ENCODE peak calls at places on chromosomes 11 and 22, in five cellular contexts. Y is HepG2, V is A549, U is HL-60, O is Panc1. N is an unnamed sample.

GRCh38 chr11:35179466-35180135 is 40.6 kb downstream of the CD44 start:
- DNase-seq in O (no peak), U (no peak), Y (no peak), V (no peak), N (no peak)

GRCh38 chr11:121965330-121965729 is 150.7 kb downstream of the BLID start:
- DNase-seq in Y (no peak), O (no peak), V (peak; percentile 4), U (no peak), N (no peak)

GRCh38 chr11:86511086-86511551 is 136.4 kb downstream of the CCDC81 start:
- DNase-seq in V (peak; percentile 44), O (no peak), Y (no peak), U (no peak), N (no peak)

GRCh38 chr11:36044636-36045035 is 100.8 kb downstream of the LDLRAD3 start:
- DNase-seq in Y (no peak), U (no peak), O (no peak), V (no peak), N (no peak)

GRCh38 chr11:855343-855674 is 12.7 kb downstream of the TSPAN4 start:
- DNase-seq in V (no peak), Y (no peak), O (no peak), U (no peak), N (no peak)

GRCh38 chr11:104152941-104153340 is 11.0 kb downstream of the PDGFD start:
- DNase-seq in V (no peak), Y (no peak), U (no peak), O (no peak), N (no peak)

GRCh38 chr22:46088541-46089311 is 61.6 kb upstream of the PPARA start:
- DNase-seq in U (no peak), V (no peak), O (no peak), Y (no peak), N (no peak)

GRCh38 chr11:126328938-126329643 is 25.2 kb downstream of the DCPS start:
- DNase-seq in U (no peak), O (no peak), V (no peak), Y (no peak), N (no peak)

GRCh38 chr11:64809781-64810241 is 540 bp downstream of the MEN1 start:
- DNase-seq in V (no peak), U (no peak), Y (no peak), O (no peak), N (peak; percentile 81)

GRCh38 chr11:36088234-36088975 is 144.5 kb downstream of the LDLRAD3 start:
- DNase-seq in O (no peak), V (no peak), U (no peak), Y (no peak), N (no peak)

GRCh38 chr11:123238297-123238696 is 43.2 kb upstream of the CLMP start:
- DNase-seq in Y (no peak), V (no peak), O (no peak), U (no peak), N (no peak)

GRCh38 chr22:44205713-44206645 is 25.3 kb downstream of the PARVG start:
- DNase-seq in Y (no peak), O (no peak), V (no peak), U (no peak), N (peak; percentile 11)
- TF ChIP-seq REST in Y (no peak), O (no peak), V (no peak), U (no peak), N (no peak)

DNA sequence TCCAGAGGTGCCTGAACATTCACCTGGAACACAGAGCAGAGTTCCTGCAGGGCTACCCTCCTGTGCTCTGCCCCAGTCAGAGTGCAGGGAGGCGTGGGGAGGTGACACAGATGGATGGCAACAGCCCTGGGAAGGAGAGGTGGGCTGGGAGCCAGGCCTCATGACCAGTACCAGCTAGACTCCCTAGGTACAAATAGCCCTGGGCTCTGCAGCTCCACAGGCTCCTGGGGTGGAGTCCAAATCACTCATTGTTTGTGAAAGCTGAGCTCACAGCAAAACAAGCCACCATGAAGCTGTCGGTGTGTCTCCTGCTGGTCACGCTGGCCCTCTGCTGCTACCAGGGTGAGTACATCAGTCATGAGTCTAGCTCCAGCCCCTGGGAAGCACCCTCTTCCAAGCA is at the start of gene SCGB1D2:
- DNase-seq in V (peak; percentile 50), U (no peak), O (peak; percentile 74), Y (peak; percentile 32), N (peak; percentile 6)
- TF ChIP-seq REST in V (no peak), U (no peak), O (no peak), Y (no peak), N (no peak)

GRCh38 chr11:76630600-76630999 is 39.9 kb downstream of the LRRC32 start:
- DNase-seq in Y (no peak), V (no peak), O (no peak), U (no peak), N (no peak)

GRCh38 chr11:76629853-76630599 is 40.5 kb downstream of the LRRC32 start:
- DNase-seq in U (peak; percentile 89), O (no peak), Y (no peak), V (no peak), N (no peak)

GRCh38 chr11:76632492-76632891 is 38.1 kb downstream of the LRRC32 start:
- DNase-seq in O (no peak), Y (no peak), U (no peak), V (no peak), N (no peak)

GRCh38 chr11:76629133-76629852 is 41.3 kb downstream of the LRRC32 start:
- DNase-seq in U (peak; percentile 86), V (no peak), Y (no peak), O (no peak), N (no peak)

GRCh38 chr11:76631566-76632308 is 38.8 kb downstream of the LRRC32 start:
- DNase-seq in U (no peak), V (no peak), Y (no peak), O (no peak), N (no peak)
- TF ChIP-seq REST in U (no peak), V (no peak), Y (no peak), O (no peak), N (no peak)

GRCh38 chr11:110761131-110761530 is 48.9 kb upstream of the ARHGAP20 start:
- DNase-seq in U (no peak), Y (no peak), V (no peak), O (no peak), N (no peak)

GRCh38 chr11:110762596-110762995 is 50.4 kb upstream of the ARHGAP20 start:
- DNase-seq in O (no peak), U (no peak), Y (no peak), V (no peak), N (no peak)

GRCh38 chr11:110761994-110762393 is 49.8 kb upstream of the ARHGAP20 start:
- DNase-seq in U (no peak), O (no peak), V (no peak), Y (no peak), N (peak; percentile 17)

GRCh38 chr11:110764485-110764884 is 52.2 kb upstream of the ARHGAP20 start:
- DNase-seq in O (no peak), V (no peak), Y (no peak), U (no peak), N (no peak)

DNA sequence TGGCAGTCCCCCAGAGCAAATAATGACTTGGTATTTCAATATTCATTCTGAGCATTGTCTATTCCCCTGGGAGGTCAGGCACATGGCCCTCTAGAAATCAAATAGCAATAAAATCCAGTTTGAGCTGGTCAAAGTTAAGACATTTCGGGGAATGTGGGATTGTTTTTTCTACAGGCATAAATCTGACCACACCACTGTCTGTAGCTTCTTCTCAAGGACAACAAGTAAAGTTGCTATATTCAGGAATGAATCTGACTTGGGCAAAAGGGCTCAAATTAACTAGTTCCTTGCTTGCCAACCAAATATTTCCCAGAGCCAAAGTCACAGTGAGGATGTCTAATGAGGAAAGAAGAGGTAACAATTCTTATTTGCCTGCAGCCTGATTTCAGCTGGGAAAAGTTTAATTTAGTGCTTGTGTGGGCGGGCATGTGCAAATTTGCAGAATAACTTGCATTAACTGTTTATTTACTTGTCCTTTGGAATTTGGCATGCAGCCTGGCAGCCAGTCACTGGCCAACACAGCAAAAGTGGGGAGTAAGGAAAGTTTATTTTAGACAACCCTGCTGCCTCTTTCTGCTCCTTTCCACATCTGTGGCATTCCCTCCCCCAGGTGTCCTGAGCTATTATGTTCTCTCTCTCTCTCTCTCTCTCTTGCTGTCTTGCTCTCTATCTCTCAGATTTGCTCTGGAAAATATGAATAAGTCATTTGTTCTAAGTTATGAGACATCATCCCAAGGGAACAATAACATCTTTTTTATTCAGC is 51.2 kb upstream of the ARHGAP20 start:
- DNase-seq in O (no peak), V (no peak), U (no peak), Y (peak; percentile 3), N (no peak)
- TF ChIP-seq REST in O (no peak), V (no peak), U (no peak), Y (no peak), N (no peak)

DNA sequence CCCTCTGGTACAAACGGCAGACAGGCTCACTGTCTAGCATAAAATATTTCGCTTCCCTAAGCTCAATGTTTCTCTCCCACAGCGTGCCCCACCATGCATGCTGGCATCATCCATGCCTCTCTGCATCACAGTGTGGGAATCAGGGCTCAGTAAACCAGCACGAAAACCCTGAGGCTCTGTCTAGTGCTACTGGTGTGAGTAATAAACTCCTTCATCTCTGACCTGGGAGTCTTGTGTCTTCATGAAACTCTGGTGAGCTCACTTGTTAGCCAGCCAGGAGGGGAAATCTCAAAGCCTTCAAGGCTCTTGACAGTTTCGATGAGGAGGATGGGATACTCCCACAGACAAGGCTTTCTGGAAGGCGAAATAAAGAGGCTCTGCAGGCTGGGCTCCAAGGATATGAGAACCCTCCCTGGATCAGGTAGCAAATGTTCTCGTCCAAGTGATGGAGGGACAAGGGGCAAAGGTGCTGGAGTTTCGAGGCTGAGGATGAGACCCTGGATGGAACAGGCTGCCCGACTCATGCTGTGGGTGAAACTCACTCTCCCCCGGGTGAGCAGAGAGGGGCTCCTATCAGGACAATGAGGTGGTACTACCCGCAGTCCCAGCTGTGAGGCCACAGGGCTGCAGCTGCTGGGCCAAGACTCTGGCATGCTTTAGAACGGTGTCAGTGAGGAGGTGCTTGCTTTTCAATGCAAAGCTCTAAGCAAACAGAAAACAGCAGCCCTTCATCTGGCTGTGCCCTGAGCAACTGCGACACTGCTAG is 69.4 kb downstream of the SHANK2 start:
- DNase-seq in Y (no peak), U (no peak), V (no peak), O (no peak), N (no peak)
- TF ChIP-seq REST in Y (no peak), U (no peak), V (no peak), O (no peak), N (no peak)

N was measured in SK-N-SH.